ENCODE peak calls at places on chromosome 10, in four cellular contexts. G, X, H and J are unnamed samples.

GRCh38 chr10:1657500-1657899 is 79.8 kb downstream of the ADARB2 start:
- DNase-seq in G (no peak), X (no peak), H (no peak), J (no peak)

GRCh38 chr10:24344279-24344678 is 135.3 kb downstream of the KIAA1217 start:
- DNase-seq in G (no peak), X (peak), H (peak), J (no peak)

GRCh38 chr10:5641501-5641900 is 24.9 kb downstream of the ASB13 start:
- DNase-seq in G (no peak), X (no peak), H (no peak), J (no peak)

GRCh38 chr10:132679640-132680039 is 106.3 kb downstream of the NKX6-2 start:
- DNase-seq in G (no peak), X (no peak), H (no peak), J (no peak)

GRCh38 chr10:13115832-13116793 is 16.1 kb downstream of the OPTN start:
- DNase-seq in G (no peak), X (no peak), H (no peak), J (no peak)

GRCh38 chr10:93334901-93335312 is 147.2 kb downstream of the MYOF start:
- DNase-seq in G (no peak), X (peak), H (peak), J (no peak)

GRCh38 chr10:88194041-88194887 is 330.8 kb downstream of the PTEN start:
- DNase-seq in G (no peak), X (no peak), H (peak), J (no peak)

GRCh38 chr10:125953778-125954385 is 57.5 kb downstream of the FANK1 start:
- DNase-seq in G (no peak), X (no peak), H (no peak), J (no peak)

GRCh38 chr10:70315276-70315675 is 31.5 kb upstream of the NPFFR1 start:
- DNase-seq in G (no peak), X (no peak), H (no peak), J (no peak)

GRCh38 chr10:124725791-124726190 is 18.4 kb downstream of the FAM53B start:
- DNase-seq in G (no peak), X (no peak), H (no peak), J (no peak)

GRCh38 chr10:49143249-49143648 is 9.4 kb upstream of the FAM170B start:
- DNase-seq in G (no peak), X (no peak), H (no peak), J (no peak)

GRCh38 chr10:5965266-5965665 is 12.1 kb downstream of the IL15RA start:
- DNase-seq in G (no peak), X (no peak), H (no peak), J (no peak)

GRCh38 chr10:58266003-58266825 is 1.5 kb downstream of the IPMK start:
- DNase-seq in G (peak), X (no peak), H (peak), J (peak)

GRCh38 chr10:85124592-85124991 is 796.2 kb downstream of the CCSER2 start:
- DNase-seq in G (no peak), X (no peak), H (no peak), J (no peak)

GRCh38 chr10:17238445-17239275 is 10.6 kb downstream of the VIM start:
- DNase-seq in G (no peak), X (no peak), H (peak), J (no peak)

GRCh38 chr10:33327750-33328149 is 6.7 kb downstream of the NRP1 start:
- DNase-seq in G (no peak), X (no peak), H (peak), J (no peak)
- TF ChIP-seq CTCF in G (no peak), X (peak), H (peak), J (no peak)

GRCh38 chr10:4243651-4244050 is 458.6 kb upstream of the KLF6 start:
- DNase-seq in G (no peak), X (peak), H (peak), J (no peak)
- H3K4me3 ChIP-seq in G (no peak), X (peak), H (peak), J (no peak)

GRCh38 chr10:30413996-30414576 is 19.9 kb upstream of the MAP3K8 start:
- DNase-seq in G (peak), X (peak), H (peak), J (no peak)
- TF ChIP-seq CTCF in G (peak), X (peak), H (peak), J (peak)

GRCh38 chr10:11045995-11046394 is 28.3 kb downstream of the CELF2 start:
- DNase-seq in G (no peak), X (no peak), H (no peak), J (no peak)
- H3K4me3 ChIP-seq in G (no peak), X (no peak), H (no peak), J (no peak)